ENCODE peak calls at places on chromosome 7, in four cellular contexts. V is activated B cell treated with CpG ODN at 0.5 μM for 24 hours, I is type B pancreatic cell, P is mesothelial cell of epicardium. K is an unnamed sample.

GRCh38 chr7:113040849-113041248 is 45.8 kb downstream of the GPR85 start:
- DNase-seq in V (no peak), I (no peak), P (no peak), K (no peak)

GRCh38 chr7:92763636-92764423 is 72.5 kb downstream of the CDK6 start:
- DNase-seq in V (no peak), I (no peak), P (no peak), K (no peak)

GRCh38 chr7:92456241-92456640 is 9.0 kb downstream of the GATAD1 start:
- DNase-seq in V (no peak), I (no peak), P (no peak), K (no peak)

GRCh38 chr7:12303096-12303495 is 92.0 kb downstream of the TMEM106B start:
- DNase-seq in V (no peak), I (no peak), P (no peak), K (no peak)

GRCh38 chr7:98265841-98266271 is 13.8 kb upstream of the TECPR1 start:
- DNase-seq in V (no peak), I (no peak), P (no peak), K (no peak)

GRCh38 chr7:106369349-106369748 is 84.6 kb upstream of the NAMPT start:
- DNase-seq in V (no peak), I (no peak), P (no peak), K (no peak)

GRCh38 chr7:107813524-107813923 is 10.5 kb upstream of the SLC26A3 start:
- DNase-seq in V (no peak), I (no peak), P (no peak), K (no peak)

GRCh38 chr7:97174308-97174707 is 56.8 kb downstream of the SDHAF3 start:
- DNase-seq in V (no peak), I (no peak), P (no peak), K (no peak)

GRCh38 chr7:80500325-80500724 is 11.5 kb downstream of the GNAT3 start:
- DNase-seq in V (no peak), I (no peak), P (no peak), K (no peak)

GRCh38 chr7:115289966-115290365 is 368.1 kb downstream of the MDFIC start:
- DNase-seq in V (no peak), I (no peak), P (no peak), K (no peak)

GRCh38 chr7:14252458-14252857 is 263.0 kb upstream of the ETV1 start:
- DNase-seq in V (no peak), I (no peak), P (no peak), K (no peak)

GRCh38 chr7:99143853-99144672 is at the start of gene SMURF1:
- DNase-seq in V (peak), I (peak), P (peak), K (peak)

GRCh38 chr7:90736968-90737939 is 141.1 kb downstream of the CDK14 start:
- DNase-seq in V (no peak), I (no peak), P (no peak), K (no peak)

GRCh38 chr7:83271212-83272099 is 108.8 kb upstream of the PCLO start:
- DNase-seq in V (no peak), I (no peak), P (no peak), K (no peak)

GRCh38 chr7:83162402-83163256 is at the start of gene PCLO:
- DNase-seq in V (peak), I (peak), P (peak), K (no peak)

GRCh38 chr7:100022621-100023020 is 7.2 kb downstream of the ZKSCAN1 start:
- DNase-seq in V (no peak), I (no peak), P (peak), K (no peak)

DNA sequence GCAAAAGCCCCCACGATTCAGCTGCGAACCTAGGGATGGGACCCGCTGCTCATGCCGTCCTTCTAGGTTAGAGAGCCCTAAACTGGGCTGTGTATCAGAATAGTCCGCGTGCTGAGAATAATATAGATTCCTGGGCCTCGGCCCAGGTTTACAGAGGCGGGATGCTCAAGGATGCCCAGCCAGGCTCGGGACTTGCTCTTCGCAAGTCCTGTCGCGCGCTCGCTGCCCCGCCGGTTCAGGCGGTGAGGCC is 266 bp upstream of the STMP1 start:
- DNase-seq in V (no peak), I (no peak), P (no peak), K (no peak)
- TF ChIP-seq CTCF in V (no peak), I (no peak), P (no peak), K (no peak)

GRCh38 chr7:27210441-27211083 is 10.7 kb upstream of the HOXA13 start:
- DNase-seq in V (no peak), I (no peak), P (no peak), K (no peak)
- TF ChIP-seq CTCF in V (no peak), I (peak), P (peak), K (peak)

DNA sequence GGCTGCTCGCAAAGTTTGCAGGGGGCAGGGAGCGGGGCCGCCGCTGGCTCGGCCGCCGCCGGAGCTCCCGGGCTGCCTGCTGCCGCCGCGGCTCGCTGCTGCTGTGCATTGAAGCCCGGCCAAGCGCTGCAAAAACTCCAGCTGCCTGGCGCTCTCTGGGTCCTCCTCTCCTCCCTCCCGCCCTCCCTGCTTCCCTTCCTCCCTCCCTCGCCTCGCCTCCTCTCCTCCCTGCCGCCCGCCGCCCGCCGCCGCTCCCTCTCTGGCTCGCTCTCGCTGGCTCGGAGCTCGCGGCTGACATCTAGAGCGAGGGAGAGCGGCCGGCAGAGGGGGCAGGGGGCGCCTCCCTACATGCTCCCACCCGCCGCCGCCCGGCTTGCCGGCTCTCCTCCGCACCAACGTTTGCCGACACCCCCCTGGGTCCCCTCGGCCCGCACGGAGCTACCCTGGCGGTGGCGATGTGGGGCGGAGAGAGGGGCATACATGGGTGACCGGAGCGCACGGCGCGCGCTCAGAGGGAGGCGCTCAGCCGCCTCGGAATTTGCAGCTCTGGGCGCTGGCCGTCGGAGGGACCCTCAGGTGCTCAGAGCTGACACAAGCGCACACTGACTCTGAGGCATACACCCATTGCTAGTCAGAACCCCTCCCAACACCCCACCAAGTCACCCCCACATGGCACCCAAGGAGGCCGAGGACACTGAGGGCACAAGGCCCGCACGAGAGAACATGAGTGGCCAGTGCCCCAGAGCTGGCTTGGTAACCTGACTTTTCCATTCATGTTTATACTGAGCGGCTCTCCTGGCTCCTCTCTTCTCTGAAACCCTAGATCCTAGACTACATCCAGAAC is 1.2 kb upstream of the PLXNA4 start:
- DNase-seq in V (no peak), I (peak), P (peak), K (no peak)
- TF ChIP-seq CTCF in V (no peak), I (peak), P (no peak), K (no peak)

DNA sequence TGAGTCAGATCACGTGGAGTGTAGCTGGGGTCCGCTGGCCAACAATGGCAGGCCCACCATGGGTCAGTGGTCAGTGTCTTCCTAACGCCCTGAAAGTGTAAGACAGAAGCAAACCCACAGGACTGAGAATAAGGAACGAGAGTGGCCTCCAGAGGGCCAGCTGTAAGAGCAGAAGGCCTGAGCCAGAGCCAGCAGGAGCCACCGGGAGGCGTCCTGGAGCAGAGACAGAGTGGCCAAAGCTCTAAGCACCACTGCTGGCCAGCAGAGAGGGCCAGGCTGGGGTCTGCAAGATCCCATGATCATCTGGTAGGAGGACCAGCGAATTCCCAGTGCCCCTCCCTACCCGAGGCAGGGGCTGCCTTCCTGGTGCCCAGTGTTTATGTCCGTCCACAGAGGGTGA is 9.2 kb downstream of the CCDC201 start:
- DNase-seq in V (no peak), I (no peak), P (no peak), K (no peak)
- TF ChIP-seq CTCF in V (no peak), I (peak), P (no peak), K (no peak)